ENCODE peak calls at places on chromosomes 11 and 22, in four cellular contexts. D, V, P and J are unnamed samples.

GRCh38 chr22:39666926-39667325 is 96.4 kb downstream of the CACNA1I start:
- DNase-seq in D (no peak), V (no peak), P (no peak), J (no peak)

GRCh38 chr22:48494968-48495750 is 1332.5 kb downstream of the BRD1 start:
- DNase-seq in D (no peak), P (no peak), V (no peak), J (no peak)

GRCh38 chr11:86524603-86525352 is 147.6 kb downstream of the ME3 start:
- DNase-seq in D (no peak), P (no peak), V (no peak), J (no peak)

GRCh38 chr11:69613594-69613993 is 27.4 kb upstream of the CCND1 start:
- DNase-seq in P (no peak), D (no peak), V (no peak), J (no peak)

GRCh38 chr11:43944761-43945311 is 2.4 kb downstream of the C11orf96 start:
- DNase-seq in P (peak; percentile 85), V (peak; percentile 31), D (peak; percentile 58), J (peak; percentile 42)

GRCh38 chr11:92594251-92594650 is 369.6 kb downstream of the FAT3 start:
- DNase-seq in P (no peak), V (no peak), D (no peak), J (no peak)

GRCh38 chr22:17917490-17917983 is 106.8 kb downstream of the MICAL3 start:
- DNase-seq in P (no peak), V (peak; percentile 26), D (no peak), J (no peak)

GRCh38 chr11:27462543-27462942 is 10.0 kb downstream of the LGR4 start:
- DNase-seq in P (no peak), V (no peak), D (no peak), J (no peak)

GRCh38 chr11:58011771-58012170 is 11.9 kb upstream of the OR9Q1 start:
- DNase-seq in V (no peak), D (no peak), P (no peak), J (no peak)

GRCh38 chr11:68140496-68141246 is 19.5 kb upstream of the CHKA start:
- DNase-seq in P (no peak), V (no peak), D (no peak), J (no peak)

GRCh38 chr11:122981388-122982264 is at the start of gene BSX:
- DNase-seq in V (peak; percentile 24), P (peak; percentile 52), D (peak; percentile 95), J (peak; percentile 25)

GRCh38 chr11:83051760-83052671 is 19.7 kb downstream of the RAB30 start:
- DNase-seq in D (no peak), P (peak; percentile 49), V (no peak), J (no peak)

GRCh38 chr11:68003846-68004550 is at the start of gene UNC93B1:
- DNase-seq in D (peak; percentile 81), P (peak; percentile 93), V (peak; percentile 90), J (peak; percentile 84)

GRCh38 chr11:90229791-90230190 is 6.9 kb upstream of the CHORDC1 start:
- DNase-seq in V (no peak), P (no peak), D (no peak), J (no peak)

GRCh38 chr22:28044546-28045173 is 125.6 kb upstream of the PITPNB start:
- DNase-seq in V (no peak), P (no peak), D (no peak), J (no peak)

GRCh38 chr11:64181506-64182411 is 4.2 kb upstream of the STIP1 start:
- DNase-seq in P (peak; percentile 90), D (peak; percentile 74), V (peak; percentile 78), J (no peak)

GRCh38 chr11:23846902-23847422 is 649.9 kb upstream of the LUZP2 start:
- DNase-seq in P (no peak), V (no peak), D (peak; percentile 35), J (no peak)

GRCh38 chr11:3227568-3228444 is 4.4 kb downstream of the MRGPRE start:
- DNase-seq in V (no peak), P (peak; percentile 8), D (no peak), J (no peak)

GRCh38 chr22:44807915-44808690 is 55.7 kb downstream of the ARHGAP8 start:
- DNase-seq in P (no peak), V (peak; percentile 22), D (peak; percentile 62), J (no peak)

GRCh38 chr11:64319421-64319761 is 1.5 kb downstream of the PRDX5 start:
- DNase-seq in D (no peak), P (no peak), V (no peak), J (no peak)

GRCh38 chr22:28891156-28891733 is 7.9 kb downstream of the ZNRF3 start:
- DNase-seq in V (no peak), D (no peak), P (no peak), J (no peak)

GRCh38 chr11:50412832-50413231 is 380.2 kb downstream of the OR4C45 start:
- DNase-seq in V (no peak), D (no peak), P (no peak), J (no peak)

GRCh38 chr11:1297576-1298473 is 11.6 kb downstream of the TOLLIP start:
- DNase-seq in D (no peak), V (no peak), P (peak; percentile 20), J (no peak)

GRCh38 chr11:69000831-69001245 is 12.2 kb downstream of the MRGPRF start:
- DNase-seq in V (no peak), P (no peak), D (no peak), J (no peak)

GRCh38 chr22:46414704-46415103 is 79.2 kb downstream of the TRMU start:
- DNase-seq in P (no peak), D (no peak), V (no peak), J (no peak)

GRCh38 chr11:79353706-79354105 is 87.1 kb downstream of the TENM4 start:
- DNase-seq in D (no peak), V (no peak), P (no peak), J (no peak)

GRCh38 chr22:20465759-20466077 is 28.1 kb upstream of the SCARF2 start:
- DNase-seq in P (no peak), D (no peak), V (no peak), J (no peak)

GRCh38 chr22:50530857-50531545 is 1.2 kb upstream of the TYMP start:
- DNase-seq in P (peak; percentile 89), D (peak; percentile 80), V (peak; percentile 90), J (peak; percentile 74)

GRCh38 chr22:42747701-42748513 is 27.2 kb upstream of the A4GALT start:
- DNase-seq in V (no peak), D (peak; percentile 62), P (no peak), J (no peak)

GRCh38 chr11:24163146-24163545 is 333.7 kb upstream of the LUZP2 start:
- DNase-seq in V (no peak), P (no peak), D (no peak), J (no peak)

GRCh38 chr11:96049426-96049825 is 125.5 kb upstream of the MTMR2 start:
- DNase-seq in P (no peak), V (no peak), D (no peak), J (no peak)

GRCh38 chr11:31199403-31199802 is 170.1 kb downstream of the DCDC1 start:
- DNase-seq in P (no peak), V (no peak), D (peak; percentile 53), J (no peak)

GRCh38 chr11:130467116-130467990 is 18.9 kb downstream of the ADAMTS15 start:
- DNase-seq in P (no peak), D (no peak), V (no peak), J (no peak)

DNA sequence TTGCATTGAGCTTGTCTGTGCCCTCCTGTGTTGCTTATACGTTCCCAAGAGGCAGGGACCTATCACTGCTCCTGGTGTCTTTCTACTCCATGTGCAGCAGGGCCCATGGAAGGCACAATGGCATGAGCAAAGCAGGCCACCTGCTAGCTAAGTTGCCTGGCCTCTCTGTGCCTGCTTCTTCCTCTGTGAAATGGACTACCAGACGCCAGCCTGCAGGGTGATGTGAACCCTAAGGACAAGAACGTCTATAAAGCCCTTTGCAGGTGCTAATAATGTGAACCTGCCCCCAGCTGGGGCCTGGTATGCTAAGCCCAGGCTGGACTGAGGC is 4.1 kb downstream of the GUCD1 start:
- DNase-seq in V (peak; percentile 22), P (no peak), D (no peak), J (no peak)
- H3K4me1 ChIP-seq in V (peaks cover 32% of the 10 kb centered on the region), P (peaks cover 4% of the 10 kb centered on the region), D (peaks cover 9% of the 10 kb centered on the region), J (peaks cover 15% of the 10 kb centered on the region)

GRCh38 chr11:94494200-94494545 is 389 bp downstream of the ANKRD49 start:
- DNase-seq in P (no peak), V (no peak), D (peak; percentile 85), J (no peak)
- H3K27ac ChIP-seq in P (peak overlapping the region; percentile 81), V (peak overlapping the region; percentile 31), D (peak overlapping the region; percentile 22), J (peak overlapping the region; percentile 72)

GRCh38 chr11:78039919-78040671 is 17.0 kb upstream of the KCTD14 start:
- DNase-seq in P (peak; percentile 75), V (no peak), D (no peak), J (no peak)

GRCh38 chr11:78042858-78043257 is 19.8 kb upstream of the KCTD14 start:
- DNase-seq in V (no peak), D (no peak), P (no peak), J (no peak)

GRCh38 chr11:78039391-78039918 is 16.4 kb upstream of the KCTD14 start:
- DNase-seq in P (no peak), V (no peak), D (no peak), J (no peak)

GRCh38 chr11:78041843-78042455 is 18.9 kb upstream of the KCTD14 start:
- DNase-seq in D (no peak), V (no peak), P (no peak), J (no peak)

GRCh38 chr11:78040691-78041379 is 17.8 kb upstream of the KCTD14 start:
- DNase-seq in D (no peak), V (no peak), P (no peak), J (no peak)
- TF ChIP-seq CTCF in D (no peak), V (no peak), P (no peak), J (no peak)

DNA sequence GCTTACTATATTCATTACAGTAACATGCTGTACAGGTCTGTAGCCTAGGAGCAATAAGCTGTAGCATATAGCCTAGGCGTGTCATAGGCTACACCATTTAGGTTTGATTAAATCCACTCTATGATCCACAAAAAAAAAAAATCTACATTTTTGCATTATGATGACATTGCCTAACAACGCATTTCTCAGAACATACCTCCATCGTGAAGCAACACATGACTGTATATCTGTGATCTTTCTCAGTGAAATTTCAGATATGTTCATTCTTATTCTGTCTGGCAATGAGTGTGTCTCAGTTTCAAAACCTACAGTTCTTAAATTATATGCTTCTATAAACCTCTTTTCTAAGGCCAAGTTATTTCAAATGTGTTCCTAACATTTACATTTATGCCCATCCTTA is 140.3 kb downstream of the CADM1 start:
- DNase-seq in V (no peak), D (no peak), P (no peak), J (no peak)
- H3K4me1 ChIP-seq in V (no peaks in the 10 kb centered on the region), D (no peaks in the 10 kb centered on the region), P (no peaks in the 10 kb centered on the region), J (no peaks in the 10 kb centered on the region)

GRCh38 chr22:38215156-38216038 is 13.6 kb downstream of the MAFF start:
- DNase-seq in D (no peak), V (no peak), P (no peak), J (no peak)
- H3K27ac ChIP-seq in D (no peak overlapping the region), V (no peak overlapping the region), P (no peak overlapping the region), J (no peak overlapping the region)

GRCh38 chr11:121591405-121592033 is 138.8 kb upstream of the SORL1-AS1 start:
- DNase-seq in V (peak; percentile 87), D (peak; percentile 84), P (no peak), J (peak; percentile 76)
- TF ChIP-seq CTCF in V (peak; percentile 97), D (peak; percentile 94), P (peak; percentile 90), J (peak; percentile 82)